ENCODE peak calls at places on chromosomes 1 and 21, in five cellular contexts. T is HCT116, W is neural progenitor cell, B is K562, C is astrocyte. M is an unnamed sample.

GRCh38 chr1:27971674-27972073 is 11.9 kb downstream of the XKR8 start:
- DNase-seq in T (no peak), W (no peak), B (no peak), C (no peak), M (no peak)

GRCh38 chr1:228415853-228416216 is 826 bp downstream of the TRIM17 start:
- DNase-seq in T (no peak), W (no peak), B (no peak), C (no peak), M (no peak)

GRCh38 chr21:28867401-28867800 is 125.3 kb downstream of the LTN1 start:
- DNase-seq in T (no peak), W (no peak), B (no peak), C (no peak), M (no peak)

GRCh38 chr1:235502601-235503332 is 1.5 kb downstream of the B3GALNT2 start:
- DNase-seq in T (no peak), W (no peak), B (no peak), C (peak; percentile 39), M (no peak)

GRCh38 chr1:55579332-55579996 is 364.3 kb upstream of the USP24 start:
- DNase-seq in T (no peak), W (no peak), B (no peak), C (no peak), M (no peak)

GRCh38 chr1:224736619-224737352 is 120.7 kb downstream of the CNIH3 start:
- DNase-seq in T (no peak), W (no peak), B (peak; percentile 43), C (peak; percentile 52), M (no peak)

GRCh38 chr1:93471911-93472310 is 24.0 kb downstream of the FNBP1L start:
- DNase-seq in T (no peak), W (no peak), B (no peak), C (peak; percentile 81), M (no peak)

GRCh38 chr1:184462990-184463389 is 76.2 kb downstream of the C1orf21 start:
- DNase-seq in T (no peak), W (no peak), B (no peak), C (no peak), M (no peak)

GRCh38 chr1:40362699-40363098 is 10.8 kb upstream of the SMAP2 start:
- DNase-seq in T (no peak), W (no peak), B (no peak), C (peak; percentile 41), M (no peak)

GRCh38 chr1:225915538-225915991 is 8.5 kb downstream of the PYCR2 start:
- DNase-seq in T (no peak), W (no peak), B (no peak), C (peak; percentile 10), M (no peak)

GRCh38 chr1:218890436-218890835 is 283.2 kb upstream of the LYPLAL1 start:
- DNase-seq in T (no peak), W (peak; percentile 24), B (no peak), C (peak; percentile 10), M (no peak)

GRCh38 chr1:177065430-177065829 is 99.1 kb downstream of the ASTN1 start:
- DNase-seq in T (no peak), W (peak; percentile 48), B (no peak), C (no peak), M (no peak)

GRCh38 chr1:1358433-1359201 is at the start of gene MXRA8:
- DNase-seq in T (no peak), W (peak; percentile 63), B (peak; percentile 96), C (peak; percentile 77), M (no peak)

GRCh38 chr1:45326627-45327591 is at the start of gene HPDL:
- DNase-seq in T (no peak), W (peak; percentile 77), B (peak; percentile 41), C (peak; percentile 30), M (no peak)

GRCh38 chr1:16064536-16065196 is 8.8 kb downstream of the FAM131C start:
- DNase-seq in T (no peak), W (no peak), B (no peak), C (no peak), M (no peak)

GRCh38 chr1:21931171-21932093 is 5.7 kb downstream of the HSPG2 start:
- DNase-seq in T (peak; percentile 43), W (no peak), B (no peak), C (peak; percentile 91), M (no peak)

GRCh38 chr1:37716321-37716720 is 24.0 kb downstream of the CDCA8 start:
- DNase-seq in T (no peak), W (no peak), B (no peak), C (no peak), M (no peak)

GRCh38 chr1:36522461-36523229 is 39.9 kb upstream of the CSF3R start:
- DNase-seq in T (no peak), W (no peak), B (no peak), C (no peak), M (no peak)

GRCh38 chr1:20658166-20658915 is 2.8 kb downstream of the DDOST start:
- DNase-seq in T (no peak), W (no peak), B (no peak), C (no peak), M (peak; percentile 29)

GRCh38 chr1:220159026-220159425 is 65.1 kb downstream of the IARS2 start:
- DNase-seq in T (no peak), W (no peak), B (no peak), C (no peak), M (no peak)

GRCh38 chr21:45283611-45284455 is 3.9 kb downstream of the POFUT2 start:
- DNase-seq in T (no peak), W (no peak), B (no peak), C (no peak), M (no peak)

GRCh38 chr1:149949911-149950310 is 13.2 kb upstream of the MTMR11 start:
- DNase-seq in T (no peak), W (no peak), B (no peak), C (no peak), M (no peak)

GRCh38 chr1:58908539-58909161 is 124.8 kb upstream of the JUN start:
- DNase-seq in T (no peak), W (no peak), B (no peak), C (no peak), M (no peak)

GRCh38 chr1:153100241-153100640 is 5.9 kb upstream of the SPRR2E start:
- DNase-seq in T (peak; percentile 81), W (no peak), B (no peak), C (peak; percentile 66), M (no peak)

GRCh38 chr1:6373961-6374720 is 19.4 kb downstream of the ACOT7 start:
- DNase-seq in T (no peak), W (no peak), B (no peak), C (no peak), M (no peak)

GRCh38 chr1:172390620-172391491 is 29.6 kb upstream of the C1orf105 start:
- DNase-seq in T (no peak), W (peak; percentile 23), B (no peak), C (no peak), M (no peak)

DNA sequence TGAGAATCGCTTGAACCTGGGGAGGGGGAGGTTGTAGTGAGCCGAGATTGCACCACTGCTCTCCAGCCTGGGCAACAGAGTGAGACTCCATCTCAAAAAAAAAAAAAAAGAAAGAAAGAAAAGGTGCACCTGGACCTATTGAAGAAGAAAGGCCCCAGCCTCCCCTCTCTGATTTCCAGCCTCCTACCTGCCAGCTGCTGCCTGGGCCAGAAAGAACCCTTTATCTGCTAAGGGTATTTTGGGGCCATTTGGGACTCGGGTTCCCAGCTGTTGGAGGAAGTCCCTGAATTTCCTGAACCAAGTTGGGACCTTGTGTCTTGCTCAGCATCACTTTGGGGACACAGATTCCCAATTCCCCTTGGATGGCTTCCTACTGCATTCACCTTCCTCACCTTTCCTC is 3.9 kb upstream of the TNFRSF8 start:
- DNase-seq in T (no peak), W (no peak), B (no peak), C (no peak), M (no peak)
- H3K79me2 ChIP-seq in T (no peaks in the 10 kb centered on the region), W (no peaks in the 10 kb centered on the region), B (peaks cover 10% of the 10 kb centered on the region), C (no peaks in the 10 kb centered on the region), M (no peaks in the 10 kb centered on the region)

DNA sequence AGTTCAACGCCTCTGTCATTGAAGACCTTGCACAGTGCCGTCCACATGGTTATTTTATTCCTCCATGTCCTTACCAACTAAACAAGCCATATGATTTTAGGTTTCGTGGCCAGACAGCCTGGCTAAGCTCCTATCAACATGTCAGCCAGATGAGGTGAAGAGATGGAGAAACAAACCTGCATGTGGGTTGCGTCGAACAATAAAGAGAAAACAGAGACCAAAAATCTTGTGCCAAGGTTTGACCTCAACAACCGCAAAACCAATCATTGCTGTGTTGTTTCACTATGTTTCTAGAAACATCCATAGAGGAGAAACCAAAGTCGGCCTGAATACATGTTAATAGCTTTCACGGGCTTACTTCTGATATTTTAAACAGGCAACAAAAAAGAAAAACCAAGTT is 544.6 kb downstream of the SMYD3 start:
- DNase-seq in T (no peak), W (no peak), B (no peak), C (no peak), M (no peak)
- H3K79me2 ChIP-seq in T (no peaks in the 10 kb centered on the region), W (no peaks in the 10 kb centered on the region), B (peaks cover 94% of the 10 kb centered on the region), C (no peaks in the 10 kb centered on the region), M (no peaks in the 10 kb centered on the region)

DNA sequence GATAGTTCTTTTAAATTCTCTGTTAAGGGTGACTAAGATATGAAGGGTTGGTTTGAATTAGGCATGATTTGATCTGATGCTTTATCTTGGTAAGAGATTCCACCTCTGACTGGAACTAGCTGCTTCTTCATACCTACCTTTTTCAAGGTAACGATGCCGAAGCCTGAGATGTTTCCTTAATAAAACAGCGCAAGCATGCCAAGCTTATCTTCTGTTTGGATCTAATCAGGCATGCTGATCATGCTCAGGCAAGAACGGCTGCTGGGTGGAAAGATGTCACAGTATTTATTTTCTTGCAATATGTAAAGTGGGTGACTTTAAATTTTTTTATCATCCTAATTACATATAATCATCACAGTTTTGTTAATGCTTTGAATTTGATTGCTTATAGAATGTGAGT is 148.7 kb downstream of the ADGRL2 start:
- DNase-seq in T (no peak), W (peak; percentile 24), B (no peak), C (no peak), M (no peak)
- H3K79me2 ChIP-seq in T (no peaks in the 10 kb centered on the region), W (peaks cover 100% of the 10 kb centered on the region), B (no peaks in the 10 kb centered on the region), C (no peaks in the 10 kb centered on the region), M (no peaks in the 10 kb centered on the region)

GRCh38 chr1:96749618-96750017 is 28.0 kb downstream of the PTBP2 start:
- DNase-seq in T (no peak), W (no peak), B (no peak), C (no peak), M (no peak)
- H3K79me2 ChIP-seq in T (peaks cover 97% of the 10 kb centered on the region), W (peaks cover 100% of the 10 kb centered on the region), B (peaks cover 83% of the 10 kb centered on the region), C (peaks cover 97% of the 10 kb centered on the region), M (peaks cover 99% of the 10 kb centered on the region)

M was measured in Karpas-422.